ENCODE peak calls at places on chromosome 22, in nine cellular contexts. I is left ventricle myocardium superior, G is PC-3, B is NCI-H345, Z is H7, O is smooth muscle cell of the brain vasculature, M is hypothalamus, W is islet precursor cell, V is RPMI8226. S is an unnamed sample.

GRCh38 chr22:41574847-41575381 is 14.1 kb downstream of the CSDC2 start:
- DNase-seq in I (peak; percentile 94), G (no peak), B (no peak), Z (no peak), O (no peak), M (no peak), W (no peak), V (no peak), S (peak; percentile 52)

GRCh38 chr22:49139492-49140151 is 688.1 kb downstream of the BRD1 start:
- DNase-seq in I (no peak), G (no peak), B (no peak), Z (peak; percentile 46), O (no peak), M (no peak), W (no peak), V (no peak), S (no peak)

GRCh38 chr22:21009638-21010425 is 5.1 kb upstream of the P2RX6 start:
- DNase-seq in I (no peak), G (peak; percentile 61), B (no peak), Z (peak; percentile 85), O (no peak), M (no peak), W (peak; percentile 86), V (peak; percentile 62), S (no peak)

GRCh38 chr22:44292007-44292370 is 20.8 kb downstream of the SHISAL1 start:
- DNase-seq in I (no peak), G (no peak), B (no peak), Z (peak; percentile 94), O (no peak), M (no peak), W (peak; percentile 78), V (no peak), S (no peak)

GRCh38 chr22:46619830-46620501 is at the start of gene GRAMD4:
- DNase-seq in I (peak; percentile 83), G (no peak), B (no peak), Z (no peak), O (no peak), M (no peak), W (peak; percentile 42), V (no peak), S (peak; percentile 57)

GRCh38 chr22:35301370-35301874 is 1.7 kb downstream of the TOM1 start:
- DNase-seq in I (no peak), G (peak; percentile 79), B (no peak), Z (no peak), O (no peak), M (no peak), W (no peak), V (no peak), S (no peak)

GRCh38 chr22:42343551-42344081 is 73.2 kb upstream of the TCF20 start:
- DNase-seq in I (peak; percentile 58), G (peak; percentile 13), B (peak; percentile 53), Z (peak; percentile 96), O (no peak), M (no peak), W (no peak), V (peak; percentile 41), S (no peak)

GRCh38 chr22:21443735-21444421 is 23.3 kb upstream of the TMEM191C start:
- DNase-seq in I (peak; percentile 25), G (no peak), B (no peak), Z (peak; percentile 64), O (no peak), M (no peak), W (peak; percentile 43), V (no peak), S (no peak)

GRCh38 chr22:30044369-30044768 is 35.9 kb upstream of the HORMAD2 start:
- DNase-seq in I (no peak), G (peak; percentile 71), B (peak; percentile 11), Z (no peak), O (peak; percentile 67), M (no peak), W (peak; percentile 36), V (no peak), S (no peak)

GRCh38 chr22:29117799-29118477 is 45.1 kb downstream of the KREMEN1 start:
- DNase-seq in I (no peak), G (no peak), B (no peak), Z (no peak), O (no peak), M (no peak), W (no peak), V (no peak), S (no peak)

GRCh38 chr22:22113701-22114100 is 130.9 kb upstream of the VPREB1 start:
- DNase-seq in I (no peak), G (no peak), B (no peak), Z (no peak), O (no peak), M (no peak), W (no peak), V (no peak), S (no peak)

GRCh38 chr22:41511521-41511968 is 32.7 kb downstream of the POLR3H start:
- DNase-seq in I (no peak), G (no peak), B (no peak), Z (no peak), O (no peak), M (no peak), W (no peak), V (no peak), S (no peak)

S was measured in anterior cingulate cortex.